ENCODE peak calls at places on chromosomes 13 and 19, in four cellular contexts. One of them, this sample, is unnamed.

GRCh38 chr13:34577051-34577450 is 365.0 kb upstream of the NBEA start:
- DNase-seq in right lobe of liver: no peak
- DNase-seq in H1: no peak
- DNase-seq in transverse colon: no peak
- DNase-seq in this sample: no peak

GRCh38 chr13:71864094-71864980 is 2.7 kb downstream of the DACH1 start:
- DNase-seq in right lobe of liver: peak
- DNase-seq in H1: peak
- DNase-seq in transverse colon: peak
- DNase-seq in this sample: peak

GRCh38 chr19:51127755-51128154 is 3.0 kb downstream of the SIGLEC9 start:
- DNase-seq in H1: no peak
- DNase-seq in transverse colon: peak
- DNase-seq in right lobe of liver: no peak
- DNase-seq in this sample: no peak

GRCh38 chr19:7871530-7872305 is 2.5 kb downstream of the PRR36 start:
- DNase-seq in H1: peak
- DNase-seq in right lobe of liver: peak
- DNase-seq in transverse colon: peak
- DNase-seq in this sample: peak

GRCh38 chr19:3365447-3366103 is 808 bp upstream of the NFIC start:
- DNase-seq in transverse colon: peak
- DNase-seq in H1: no peak
- DNase-seq in right lobe of liver: no peak
- DNase-seq in this sample: no peak

GRCh38 chr13:87052731-87053130 is 618.4 kb upstream of the SLITRK5 start:
- DNase-seq in transverse colon: no peak
- DNase-seq in H1: no peak
- DNase-seq in right lobe of liver: no peak
- DNase-seq in this sample: no peak

GRCh38 chr19:7458675-7459074 is 30.2 kb downstream of the PEX11G start:
- DNase-seq in H1: no peak
- DNase-seq in right lobe of liver: no peak
- DNase-seq in transverse colon: no peak
- DNase-seq in this sample: no peak

GRCh38 chr19:19488041-19488874 is 27.1 kb downstream of the TSSK6 start:
- DNase-seq in right lobe of liver: peak
- DNase-seq in transverse colon: peak
- DNase-seq in H1: no peak
- DNase-seq in this sample: peak

GRCh38 chr19:49097453-49098288 is 12.4 kb downstream of the SNRNP70 start:
- DNase-seq in transverse colon: peak
- DNase-seq in H1: peak
- DNase-seq in right lobe of liver: no peak
- DNase-seq in this sample: peak

GRCh38 chr13:21060827-21061076 is 634 bp downstream of the LATS2 start:
- DNase-seq in H1: no peak
- DNase-seq in transverse colon: no peak
- DNase-seq in right lobe of liver: no peak
- DNase-seq in this sample: no peak

GRCh38 chr19:42514449-42514848 is 13.8 kb downstream of the CEACAM1 start:
- DNase-seq in H1: no peak
- DNase-seq in transverse colon: no peak
- DNase-seq in right lobe of liver: no peak
- DNase-seq in this sample: no peak

GRCh38 chr13:110131424-110131823 is 175.5 kb downstream of the COL4A1 start:
- DNase-seq in right lobe of liver: no peak
- DNase-seq in transverse colon: no peak
- DNase-seq in H1: no peak
- DNase-seq in this sample: no peak

GRCh38 chr13:43360911-43361605 is 337.7 kb downstream of the DNAJC15 start:
- DNase-seq in transverse colon: no peak
- DNase-seq in H1: no peak
- DNase-seq in right lobe of liver: no peak
- DNase-seq in this sample: no peak

GRCh38 chr19:10593820-10594637 is 6.9 kb upstream of the AP1M2 start:
- DNase-seq in right lobe of liver: peak
- DNase-seq in transverse colon: peak
- DNase-seq in H1: no peak
- DNase-seq in this sample: no peak

GRCh38 chr19:48329167-48329891 is 4.0 kb downstream of the EMP3 start:
- DNase-seq in H1: no peak
- DNase-seq in transverse colon: peak
- DNase-seq in right lobe of liver: no peak
- DNase-seq in this sample: peak

GRCh38 chr13:39451301-39451700 is 151.7 kb downstream of the LHFPL6 start:
- DNase-seq in right lobe of liver: no peak
- DNase-seq in H1: no peak
- DNase-seq in transverse colon: no peak
- DNase-seq in this sample: peak

GRCh38 chr19:49638360-49638759 is 1.6 kb downstream of the RRAS start:
- DNase-seq in transverse colon: peak
- DNase-seq in right lobe of liver: no peak
- DNase-seq in H1: no peak
- DNase-seq in this sample: no peak

GRCh38 chr19:2449019-2449418 is 7.7 kb downstream of the LMNB2 start:
- DNase-seq in transverse colon: no peak
- DNase-seq in H1: no peak
- DNase-seq in right lobe of liver: no peak
- DNase-seq in this sample: no peak

GRCh38 chr19:33389574-33390119 is 16.1 kb downstream of the CEBPG start:
- DNase-seq in transverse colon: no peak
- DNase-seq in H1: no peak
- DNase-seq in right lobe of liver: peak
- DNase-seq in this sample: no peak

GRCh38 chr13:30618186-30618937 is 642 bp downstream of the USPL1 start:
- DNase-seq in H1: no peak
- DNase-seq in transverse colon: peak
- DNase-seq in right lobe of liver: peak
- DNase-seq in this sample: peak

GRCh38 chr13:113803409-113804016 is 44.5 kb downstream of the TMEM255B start:
- DNase-seq in transverse colon: no peak
- DNase-seq in H1: no peak
- DNase-seq in right lobe of liver: no peak
- DNase-seq in this sample: no peak

GRCh38 chr13:45518525-45519235 is 53.9 kb downstream of the COG3 start:
- DNase-seq in right lobe of liver: no peak
- DNase-seq in H1: no peak
- DNase-seq in transverse colon: no peak
- DNase-seq in this sample: no peak

GRCh38 chr13:113117335-113117872 is 5.2 kb upstream of the F10 start:
- DNase-seq in transverse colon: no peak
- DNase-seq in right lobe of liver: peak
- DNase-seq in H1: no peak
- DNase-seq in this sample: no peak

GRCh38 chr13:36059366-36059765 is 71.8 kb downstream of the DCLK1 start:
- DNase-seq in transverse colon: no peak
- DNase-seq in right lobe of liver: no peak
- DNase-seq in H1: no peak
- DNase-seq in this sample: no peak

GRCh38 chr13:45133396-45134118 is 13.2 kb downstream of the GTF2F2 start:
- DNase-seq in transverse colon: no peak
- DNase-seq in right lobe of liver: no peak
- DNase-seq in H1: no peak
- DNase-seq in this sample: peak

GRCh38 chr19:48962029-48962848 is 2.9 kb upstream of the FTL start:
- DNase-seq in transverse colon: peak
- DNase-seq in right lobe of liver: peak
- DNase-seq in H1: peak
- DNase-seq in this sample: peak

GRCh38 chr13:58085819-58086218 is 454.3 kb downstream of the PCDH17 start:
- DNase-seq in H1: no peak
- DNase-seq in transverse colon: no peak
- DNase-seq in right lobe of liver: no peak
- DNase-seq in this sample: no peak

GRCh38 chr13:102484329-102484728 is 82.5 kb upstream of the FGF14 start:
- DNase-seq in right lobe of liver: no peak
- DNase-seq in H1: no peak
- DNase-seq in transverse colon: no peak
- DNase-seq in this sample: no peak

GRCh38 chr19:1840541-1841115 is 7.7 kb downstream of the REXO1 start:
- DNase-seq in transverse colon: no peak
- DNase-seq in right lobe of liver: no peak
- DNase-seq in H1: no peak
- DNase-seq in this sample: no peak

GRCh38 chr13:113029487-113030258 is 60.7 kb downstream of the MCF2L start:
- DNase-seq in H1: peak
- DNase-seq in right lobe of liver: no peak
- DNase-seq in transverse colon: peak
- DNase-seq in this sample: peak

GRCh38 chr19:47107953-47108746 is 5.4 kb downstream of the ZC3H4 start:
- DNase-seq in transverse colon: no peak
- DNase-seq in H1: no peak
- DNase-seq in right lobe of liver: no peak
- DNase-seq in this sample: no peak

GRCh38 chr19:47110521-47111080 is 3.0 kb downstream of the ZC3H4 start:
- DNase-seq in right lobe of liver: no peak
- DNase-seq in H1: no peak
- DNase-seq in transverse colon: no peak
- DNase-seq in this sample: peak

GRCh38 chr19:47109177-47109540 is 4.4 kb downstream of the ZC3H4 start:
- DNase-seq in transverse colon: no peak
- DNase-seq in right lobe of liver: no peak
- DNase-seq in H1: no peak
- DNase-seq in this sample: no peak

GRCh38 chr19:47111081-47111589 is 2.4 kb downstream of the ZC3H4 start:
- DNase-seq in H1: no peak
- DNase-seq in transverse colon: peak
- DNase-seq in right lobe of liver: peak
- DNase-seq in this sample: peak

DNA sequence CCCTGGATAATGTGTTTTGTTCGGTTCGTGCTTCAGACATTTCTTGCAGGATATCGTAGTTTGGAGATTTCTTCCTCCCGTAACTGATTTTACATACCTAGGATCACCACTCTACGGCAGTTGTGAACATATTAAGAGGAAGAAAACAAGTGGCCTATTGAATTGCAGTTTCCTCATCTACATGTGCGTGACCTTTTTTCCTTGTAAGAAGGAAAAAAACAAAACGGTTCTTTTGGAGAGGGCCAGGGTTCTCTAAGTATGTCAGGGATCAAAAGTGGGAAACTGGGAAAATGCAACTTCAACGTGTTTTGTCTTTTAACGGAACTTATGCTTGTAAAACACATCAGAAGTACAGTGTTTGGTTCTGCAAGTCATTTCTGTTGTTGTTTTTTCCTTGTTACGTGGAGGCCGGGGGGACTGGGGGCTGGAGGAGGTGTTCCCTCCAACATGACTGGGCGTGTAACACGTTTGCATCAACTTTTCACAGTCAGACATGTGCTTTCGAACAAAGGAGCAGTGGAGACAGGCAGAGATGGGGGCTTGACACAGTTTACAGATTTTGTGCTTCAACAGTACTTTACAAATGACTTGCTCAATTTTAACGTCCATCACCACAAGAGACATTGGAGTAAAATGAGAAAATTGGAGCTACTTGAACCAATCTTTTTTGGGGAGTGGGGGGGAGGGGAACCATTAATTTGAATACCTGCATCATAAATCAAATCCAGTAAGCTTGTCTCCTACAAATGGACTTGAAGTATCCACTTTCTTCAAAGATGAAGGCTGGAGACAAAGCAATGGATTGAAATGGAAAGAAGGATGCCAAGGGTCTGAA is 3.8 kb downstream of the ZC3H4 start:
- DNase-seq in transverse colon: peak
- DNase-seq in right lobe of liver: no peak
- DNase-seq in H1: no peak
- DNase-seq in this sample: peak
- TF ChIP-seq POLR2A in transverse colon: peak
- TF ChIP-seq POLR2A in right lobe of liver: no peak
- TF ChIP-seq POLR2A in H1: no peak
- TF ChIP-seq POLR2A in this sample: peak

GRCh38 chr19:17327654-17328516 is 6.8 kb downstream of the ANO8 start:
- DNase-seq in transverse colon: peak
- DNase-seq in H1: peak
- DNase-seq in right lobe of liver: no peak
- DNase-seq in this sample: no peak
- TF ChIP-seq POLR2A in transverse colon: peak
- TF ChIP-seq POLR2A in H1: no peak
- TF ChIP-seq POLR2A in right lobe of liver: no peak
- TF ChIP-seq POLR2A in this sample: no peak

GRCh38 chr19:17572640-17573039 is 17.2 kb downstream of the COLGALT1 start:
- DNase-seq in transverse colon: no peak
- DNase-seq in right lobe of liver: no peak
- DNase-seq in H1: no peak
- DNase-seq in this sample: no peak

GRCh38 chr19:17564783-17565182 is 9.3 kb downstream of the COLGALT1 start:
- DNase-seq in H1: no peak
- DNase-seq in transverse colon: no peak
- DNase-seq in right lobe of liver: no peak
- DNase-seq in this sample: no peak

GRCh38 chr19:17562097-17562496 is 6.6 kb downstream of the COLGALT1 start:
- DNase-seq in right lobe of liver: no peak
- DNase-seq in transverse colon: no peak
- DNase-seq in H1: no peak
- DNase-seq in this sample: no peak

GRCh38 chr19:17565611-17566010 is 10.2 kb downstream of the COLGALT1 start:
- DNase-seq in H1: no peak
- DNase-seq in right lobe of liver: no peak
- DNase-seq in transverse colon: no peak
- DNase-seq in this sample: no peak

DNA sequence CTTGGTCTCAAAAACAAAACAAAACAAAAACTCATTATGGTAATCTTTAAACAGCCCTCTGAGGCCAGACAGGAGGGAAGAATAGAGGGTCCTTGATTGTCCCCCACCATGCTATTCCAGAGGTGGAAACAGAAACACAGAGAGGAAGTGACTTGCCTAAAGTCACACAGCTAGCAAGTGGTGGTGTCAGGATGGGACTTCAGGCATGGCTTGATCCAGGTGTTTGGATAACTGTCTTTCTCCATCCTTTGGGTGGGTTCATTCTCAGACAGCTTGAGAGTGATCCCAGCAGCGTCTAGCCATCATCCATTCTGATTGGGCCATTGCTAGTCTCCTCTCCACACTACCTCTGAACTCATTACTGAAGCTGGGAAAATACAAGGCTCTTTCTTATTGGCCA is 12.5 kb downstream of the COLGALT1 start:
- DNase-seq in right lobe of liver: no peak
- DNase-seq in transverse colon: no peak
- DNase-seq in H1: no peak
- DNase-seq in this sample: no peak
- TF ChIP-seq POLR2A in right lobe of liver: no peak
- TF ChIP-seq POLR2A in transverse colon: no peak
- TF ChIP-seq POLR2A in H1: no peak
- TF ChIP-seq POLR2A in this sample: no peak

GRCh38 chr13:49495783-49496762 is at the start of gene PHF11:
- DNase-seq in right lobe of liver: peak
- DNase-seq in transverse colon: peak
- DNase-seq in H1: peak
- DNase-seq in this sample: peak
- TF ChIP-seq POLR2A in right lobe of liver: peak
- TF ChIP-seq POLR2A in transverse colon: peak
- TF ChIP-seq POLR2A in H1: peak
- TF ChIP-seq POLR2A in this sample: peak